ENCODE peak calls at places on chromosomes 13 and 19, in ten cellular contexts. F is lung; A is right cardiac atrium; I is ovary; X is tibial nerve; C is CD8-positive, alpha-beta memory T cell; Z is naive thymus-derived CD4-positive, alpha-beta T cell; E is small intestine; N is neuronal stem cell; Q is right atrium auricular region. P is an unnamed sample. For H3K9me3, the result is how much of the 10 kb centered on the place peaks cover.

GRCh38 chr19:29484876-29485275 is 40.9 kb upstream of the VSTM2B start:
- DNase-seq in F (peak), A (no peak), I (no peak), X (no peak), C (no peak), Z (no peak), E (no peak), N (no peak), Q (peak), P (no peak)

GRCh38 chr19:5013761-5014160 is 44.8 kb downstream of the KDM4B start:
- DNase-seq in F (no peak), A (no peak), I (no peak), X (no peak), C (no peak), Z (no peak), E (peak), N (no peak), Q (no peak), P (no peak)

GRCh38 chr13:30792257-30793000 is 57.1 kb downstream of the ALOX5AP start:
- DNase-seq in F (peak), A (peak), I (peak), X (peak), C (no peak), Z (no peak), E (peak), N (peak), Q (peak), P (no peak)

GRCh38 chr19:41785653-41786052 is 10.7 kb upstream of the CEACAM3 start:
- DNase-seq in F (peak), A (peak), I (no peak), X (peak), C (peak), Z (peak), E (peak), N (peak), Q (peak), P (peak)

GRCh38 chr13:41224113-41225110 is 30.0 kb upstream of the KBTBD7 start:
- DNase-seq in F (no peak), A (no peak), I (no peak), X (no peak), C (no peak), Z (no peak), E (no peak), N (no peak), Q (no peak), P (no peak)

GRCh38 chr19:19420570-19421301 is 15.3 kb downstream of the GATAD2A start:
- DNase-seq in F (no peak), A (no peak), I (no peak), X (no peak), C (no peak), Z (no peak), E (no peak), N (no peak), Q (no peak), P (no peak)

GRCh38 chr13:34863360-34864135 is 78.5 kb upstream of the NBEA start:
- DNase-seq in F (no peak), A (no peak), I (no peak), X (no peak), C (no peak), Z (no peak), E (peak), N (no peak), Q (no peak), P (no peak)

GRCh38 chr13:44388427-44388826 is 14.8 kb downstream of the SERP2 start:
- DNase-seq in F (no peak), A (peak), I (no peak), X (no peak), C (no peak), Z (no peak), E (no peak), N (no peak), Q (no peak), P (no peak)

GRCh38 chr13:87403748-87404432 is 267.3 kb upstream of the SLITRK5 start:
- DNase-seq in F (no peak), A (no peak), I (no peak), X (no peak), C (no peak), Z (no peak), E (no peak), N (no peak), Q (no peak), P (no peak)

GRCh38 chr19:20858861-20859260 is 64.2 kb upstream of the ZNF85 start:
- DNase-seq in F (no peak), A (no peak), I (no peak), X (no peak), C (no peak), Z (no peak), E (no peak), N (no peak), Q (no peak), P (no peak)

GRCh38 chr19:41646589-41647204 is 19.8 kb upstream of the CEACAM4 start:
- DNase-seq in F (no peak), A (no peak), I (no peak), X (no peak), C (no peak), Z (peak), E (no peak), N (no peak), Q (no peak), P (peak)

GRCh38 chr13:97194473-97194872 is 27.7 kb upstream of the MBNL2 start:
- DNase-seq in F (no peak), A (no peak), I (no peak), X (no peak), C (no peak), Z (no peak), E (no peak), N (no peak), Q (no peak), P (no peak)

GRCh38 chr13:23488442-23488841 is 54.9 kb upstream of the SACS start:
- DNase-seq in F (no peak), A (no peak), I (no peak), X (no peak), C (no peak), Z (no peak), E (no peak), N (no peak), Q (no peak), P (no peak)

GRCh38 chr19:34430738-34431625 is 2.8 kb downstream of the UBA2 start:
- DNase-seq in F (no peak), A (no peak), I (no peak), X (no peak), C (peak), Z (peak), E (peak), N (peak), Q (no peak), P (no peak)

GRCh38 chr19:41997121-41997850 is 3.3 kb upstream of the ATP1A3 start:
- DNase-seq in F (no peak), A (peak), I (peak), X (no peak), C (peak), Z (peak), E (peak), N (peak), Q (no peak), P (peak)

GRCh38 chr19:18233224-18233825 is 7.1 kb upstream of the PDE4C start:
- DNase-seq in F (no peak), A (no peak), I (peak), X (no peak), C (peak), Z (peak), E (peak), N (no peak), Q (no peak), P (peak)

GRCh38 chr13:75511226-75511625 is 26.4 kb downstream of the COMMD6 start:
- DNase-seq in F (no peak), A (no peak), I (no peak), X (no peak), C (no peak), Z (no peak), E (no peak), N (no peak), Q (no peak), P (no peak)

GRCh38 chr19:10290876-10291553 is 1.3 kb downstream of the ICAM5 start:
- DNase-seq in F (peak), A (peak), I (peak), X (no peak), C (peak), Z (no peak), E (peak), N (no peak), Q (no peak), P (no peak)

GRCh38 chr13:99614465-99614885 is 113.2 kb downstream of the TM9SF2 start:
- DNase-seq in F (no peak), A (no peak), I (no peak), X (no peak), C (peak), Z (peak), E (peak), N (no peak), Q (no peak), P (no peak)

GRCh38 chr19:51372649-51373504 is at the start of gene NKG7:
- DNase-seq in F (no peak), A (no peak), I (no peak), X (no peak), C (peak), Z (no peak), E (peak), N (no peak), Q (no peak), P (no peak)

GRCh38 chr19:51359294-51359693 is 6.9 kb downstream of the ETFB start:
- DNase-seq in F (no peak), A (no peak), I (no peak), X (no peak), C (no peak), Z (no peak), E (no peak), N (no peak), Q (no peak), P (no peak)

GRCh38 chr13:23622991-23623390 is 52.8 kb downstream of the TNFRSF19 start:
- DNase-seq in F (no peak), A (no peak), I (no peak), X (no peak), C (no peak), Z (no peak), E (no peak), N (no peak), Q (no peak), P (no peak)

GRCh38 chr13:41411536-41411935 is 45.8 kb upstream of the RGCC start:
- DNase-seq in F (no peak), A (no peak), I (no peak), X (peak), C (peak), Z (peak), E (peak), N (peak), Q (no peak), P (no peak)

GRCh38 chr13:20526664-20527063 is 1.0 kb upstream of the CRYL1 start:
- DNase-seq in F (no peak), A (no peak), I (no peak), X (no peak), C (no peak), Z (no peak), E (no peak), N (no peak), Q (no peak), P (no peak)

GRCh38 chr19:18053571-18054219 is 33.0 kb downstream of the IL12RB1 start:
- DNase-seq in F (no peak), A (no peak), I (no peak), X (no peak), C (no peak), Z (peak), E (no peak), N (no peak), Q (no peak), P (no peak)

GRCh38 chr13:28117689-28118377 is 17.5 kb upstream of the FLT3 start:
- DNase-seq in F (no peak), A (peak), I (peak), X (peak), C (no peak), Z (no peak), E (peak), N (no peak), Q (peak), P (no peak)

GRCh38 chr19:38564981-38565685 is 52.6 kb downstream of the MAP4K1 start:
- DNase-seq in F (no peak), A (peak), I (no peak), X (no peak), C (no peak), Z (no peak), E (no peak), N (no peak), Q (no peak), P (no peak)

GRCh38 chr13:107574517-107575215 is 640.7 kb downstream of the LIG4 start:
- DNase-seq in F (no peak), A (no peak), I (no peak), X (no peak), C (no peak), Z (no peak), E (no peak), N (no peak), Q (no peak), P (no peak)

GRCh38 chr19:18029617-18030338 is 21.8 kb downstream of the ARRDC2 start:
- DNase-seq in F (no peak), A (peak), I (no peak), X (no peak), C (no peak), Z (no peak), E (peak), N (no peak), Q (peak), P (no peak)

GRCh38 chr13:94569615-94570014 is 26.3 kb downstream of the TGDS start:
- DNase-seq in F (no peak), A (no peak), I (no peak), X (no peak), C (no peak), Z (no peak), E (no peak), N (no peak), Q (no peak), P (no peak)

GRCh38 chr19:3678188-3678587 is 22.1 kb downstream of the PIP5K1C start:
- DNase-seq in F (no peak), A (no peak), I (no peak), X (no peak), C (no peak), Z (no peak), E (no peak), N (no peak), Q (no peak), P (no peak)

GRCh38 chr19:13814550-13814949 is 19.3 kb downstream of the ZSWIM4 start:
- DNase-seq in F (no peak), A (no peak), I (no peak), X (no peak), C (no peak), Z (no peak), E (no peak), N (no peak), Q (no peak), P (no peak)

GRCh38 chr19:49907745-49908446 is 11.2 kb upstream of the IL4I1 start:
- DNase-seq in F (no peak), A (no peak), I (no peak), X (no peak), C (no peak), Z (no peak), E (no peak), N (no peak), Q (no peak), P (no peak)

GRCh38 chr19:49911381-49912145 is 14.9 kb upstream of the IL4I1 start:
- DNase-seq in F (no peak), A (no peak), I (no peak), X (no peak), C (no peak), Z (no peak), E (no peak), N (no peak), Q (no peak), P (no peak)

GRCh38 chr19:49908480-49909420 is 12.1 kb upstream of the IL4I1 start:
- DNase-seq in F (no peak), A (no peak), I (no peak), X (no peak), C (no peak), Z (no peak), E (no peak), N (no peak), Q (no peak), P (no peak)

GRCh38 chr19:49910179-49910578 is 13.5 kb upstream of the IL4I1 start:
- DNase-seq in F (no peak), A (no peak), I (no peak), X (no peak), C (no peak), Z (no peak), E (no peak), N (no peak), Q (no peak), P (no peak)

GRCh38 chr19:49906879-49907564 is 10.3 kb upstream of the IL4I1 start:
- DNase-seq in F (no peak), A (no peak), I (no peak), X (no peak), C (no peak), Z (no peak), E (no peak), N (no peak), Q (no peak), P (no peak)
- H3K9me3 ChIP-seq in F (under half), A (under half), I (under half), X (under half), C (under half), Z (under half), E (under half), N (under half), Q (under half), P (under half)

GRCh38 chr19:58037927-58038687 is 4.3 kb downstream of the ZSCAN1 start:
- DNase-seq in F (no peak), A (no peak), I (no peak), X (no peak), C (no peak), Z (no peak), E (no peak), N (no peak), Q (no peak), P (no peak)
- H3K9me3 ChIP-seq in F (half or more), A (under half), I (under half), X (half or more), C (under half), Z (under half), E (under half), N (under half), Q (under half), P (under half)

DNA sequence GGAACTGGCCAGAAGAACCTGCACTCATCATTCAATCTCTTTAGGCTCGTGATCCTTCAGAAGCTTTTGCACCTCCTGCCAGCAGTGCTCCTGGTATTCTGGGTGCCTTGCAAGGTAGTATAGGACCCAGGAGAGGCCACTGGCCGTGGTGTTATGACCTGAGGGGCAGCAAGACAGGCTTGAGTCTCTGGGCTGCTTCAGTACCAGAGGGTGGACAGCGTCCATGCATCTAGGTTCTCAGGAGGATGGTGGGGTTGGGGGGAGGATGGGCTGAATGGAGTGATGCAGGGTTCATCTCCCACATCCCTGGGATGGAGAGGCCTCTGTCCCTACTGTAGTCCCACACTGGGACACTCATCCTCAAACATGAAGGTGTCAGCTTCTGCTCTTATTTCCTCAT is 41.1 kb downstream of the OR10H4 start:
- DNase-seq in F (no peak), A (no peak), I (no peak), X (no peak), C (no peak), Z (no peak), E (no peak), N (no peak), Q (no peak), P (no peak)
- H3K9me3 ChIP-seq in F (under half), A (under half), I (under half), X (under half), C (under half), Z (under half), E (under half), N (under half), Q (under half), P (under half)

GRCh38 chr19:27735314-27735713 is 1477.6 kb downstream of the UQCRFS1 start:
- DNase-seq in F (peak), A (no peak), I (no peak), X (no peak), C (no peak), Z (no peak), E (no peak), N (no peak), Q (peak), P (no peak)
- H3K9me3 ChIP-seq in F (under half), A (under half), I (under half), X (under half), C (under half), Z (under half), E (under half), N (under half), Q (under half), P (under half)

GRCh38 chr13:111575719-111576118 is 255.3 kb downstream of the TEX29 start:
- DNase-seq in F (no peak), A (no peak), I (no peak), X (no peak), C (no peak), Z (no peak), E (no peak), N (no peak), Q (no peak), P (no peak)

GRCh38 chr13:111577429-111577828 is 257.0 kb downstream of the TEX29 start:
- DNase-seq in F (no peak), A (no peak), I (no peak), X (no peak), C (no peak), Z (no peak), E (no peak), N (no peak), Q (no peak), P (no peak)

GRCh38 chr13:111573801-111574200 is 253.4 kb downstream of the TEX29 start:
- DNase-seq in F (no peak), A (no peak), I (no peak), X (no peak), C (no peak), Z (no peak), E (no peak), N (no peak), Q (no peak), P (no peak)

GRCh38 chr13:111573362-111573761 is 252.9 kb downstream of the TEX29 start:
- DNase-seq in F (no peak), A (no peak), I (no peak), X (no peak), C (no peak), Z (no peak), E (no peak), N (no peak), Q (no peak), P (no peak)

GRCh38 chr13:111575276-111575675 is 254.8 kb downstream of the TEX29 start:
- DNase-seq in F (no peak), A (no peak), I (no peak), X (no peak), C (no peak), Z (no peak), E (no peak), N (no peak), Q (no peak), P (no peak)
- H3K9me3 ChIP-seq in F (under half), A (under half), I (under half), X (under half), C (under half), Z (under half), E (under half), N (under half), Q (under half), P (under half)

DNA sequence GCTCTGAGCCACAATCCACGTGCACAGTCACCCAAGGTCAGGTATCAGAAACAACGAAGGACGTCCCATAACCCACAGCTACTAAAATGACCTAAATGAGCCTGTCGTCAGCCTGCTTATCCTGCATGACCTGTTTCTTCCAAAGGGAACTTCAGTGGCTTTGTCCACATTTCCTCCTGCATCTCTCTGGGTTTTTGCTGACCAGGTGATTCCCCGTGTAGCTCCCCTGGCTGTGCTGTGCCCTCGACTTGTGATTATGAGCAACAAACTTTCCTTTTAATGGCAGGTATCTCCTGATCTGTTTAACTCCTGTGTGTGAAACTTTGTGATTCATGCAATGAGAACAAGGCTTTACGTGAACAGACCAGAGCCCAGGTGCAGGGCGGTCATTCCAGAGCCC is 81.0 kb downstream of the PEG3 start:
- DNase-seq in F (no peak), A (no peak), I (no peak), X (no peak), C (no peak), Z (no peak), E (no peak), N (no peak), Q (no peak), P (no peak)
- H3K9me3 ChIP-seq in F (under half), A (under half), I (under half), X (half or more), C (under half), Z (under half), E (under half), N (under half), Q (under half), P (under half)

DNA sequence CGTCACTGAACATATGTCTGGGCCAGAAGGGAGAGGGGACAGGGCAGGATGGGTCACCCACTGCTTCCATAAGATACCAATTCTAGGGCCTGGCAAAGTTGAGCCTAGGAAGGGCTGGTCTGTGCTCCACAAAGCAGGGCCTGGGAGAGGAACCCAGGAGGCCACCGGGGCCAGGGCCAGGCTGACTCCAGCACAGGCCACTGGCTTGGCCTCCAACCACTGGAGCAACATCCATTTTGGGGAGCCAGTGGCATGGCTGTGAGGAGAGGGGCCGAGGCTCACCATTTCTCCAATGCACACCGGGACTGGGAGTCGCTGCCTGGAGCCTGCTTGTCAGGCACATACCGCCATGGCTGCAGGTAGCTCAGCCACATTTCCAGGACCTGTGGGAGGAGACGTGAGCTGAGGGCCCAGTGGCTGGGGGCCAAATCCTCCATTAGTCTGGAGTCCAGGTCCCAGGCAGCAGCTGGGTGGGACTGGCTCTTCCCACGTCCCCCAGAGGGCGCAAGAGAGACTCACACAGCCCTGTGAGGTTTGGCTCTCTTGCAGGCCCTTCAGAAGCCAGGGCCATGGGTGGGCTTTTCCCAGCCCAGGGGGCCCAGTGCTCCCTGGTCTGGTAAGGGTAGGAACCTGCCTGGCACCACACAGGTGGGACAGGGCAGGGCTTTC is 27.7 kb downstream of the TUBA3C start:
- DNase-seq in F (no peak), A (no peak), I (no peak), X (no peak), C (no peak), Z (no peak), E (no peak), N (no peak), Q (no peak), P (no peak)
- H3K9me3 ChIP-seq in F (under half), A (under half), I (under half), X (under half), C (under half), Z (under half), E (under half), N (under half), Q (under half), P (under half)